ENCODE peak calls at places on chromosomes 7 and 10, in nine cellular contexts. S is stomach, R is HepG2, G is upper lobe of left lung, Y is GM12878, L is SK-N-SH, E is esophagus muscularis mucosa, F is transverse colon, N is K562. Q is an unnamed sample.

GRCh38 chr7:152059311-152059710 is 33.8 kb downstream of the GALNT11 start:
- DNase-seq in S (no peak), R (no peak), G (no peak), Y (no peak), L (no peak), E (no peak), F (no peak), N (no peak), Q (no peak)

GRCh38 chr10:93032105-93032808 is 28.3 kb upstream of the CYP26C1 start:
- DNase-seq in S (no peak), R (peak; percentile 28), G (no peak), Y (no peak), L (no peak), E (no peak), F (no peak), N (no peak), Q (no peak)

GRCh38 chr7:100632951-100633717 is 8.2 kb downstream of the TFR2 start:
- DNase-seq in S (peak; percentile 61), R (no peak), G (peak; percentile 56), Y (no peak), L (peak; percentile 95), E (no peak), F (peak; percentile 72), N (no peak), Q (peak; percentile 70)

GRCh38 chr10:13634207-13634606 is 47.4 kb downstream of the PRPF18 start:
- DNase-seq in S (no peak), R (no peak), G (no peak), Y (no peak), L (no peak), E (no peak), F (no peak), N (no peak), Q (no peak)

GRCh38 chr7:20381406-20382034 is 50.8 kb downstream of the ITGB8 start:
- DNase-seq in S (no peak), R (no peak), G (no peak), Y (no peak), L (no peak), E (no peak), F (no peak), N (no peak), Q (no peak)

GRCh38 chr10:102814456-102814871 is 22.7 kb downstream of the CYP17A1 start:
- DNase-seq in S (peak; percentile 53), R (peak; percentile 76), G (no peak), Y (no peak), L (no peak), E (no peak), F (no peak), N (peak; percentile 86), Q (no peak)

GRCh38 chr10:114304566-114305421 is 65.7 kb downstream of the VWA2 start:
- DNase-seq in S (peak; percentile 59), R (no peak), G (peak; percentile 51), Y (no peak), L (peak; percentile 90), E (no peak), F (peak; percentile 62), N (no peak), Q (peak; percentile 67)

GRCh38 chr7:112395411-112395810 is 54.8 kb upstream of the IFRD1 start:
- DNase-seq in S (no peak), R (no peak), G (no peak), Y (no peak), L (no peak), E (no peak), F (no peak), N (no peak), Q (no peak)

GRCh38 chr10:114565066-114565465 is 93.0 kb downstream of the ABLIM1 start:
- DNase-seq in S (no peak), R (no peak), G (no peak), Y (no peak), L (no peak), E (no peak), F (no peak), N (no peak), Q (no peak)

GRCh38 chr7:6307762-6308161 is 35.3 kb upstream of the CYTH3 start:
- DNase-seq in S (no peak), R (peak; percentile 35), G (no peak), Y (no peak), L (no peak), E (no peak), F (no peak), N (no peak), Q (no peak)

GRCh38 chr7:6305330-6305729 is 32.9 kb upstream of the CYTH3 start:
- DNase-seq in S (no peak), R (peak; percentile 60), G (no peak), Y (no peak), L (no peak), E (no peak), F (no peak), N (no peak), Q (no peak)

GRCh38 chr7:6310594-6310993 is 38.2 kb upstream of the CYTH3 start:
- DNase-seq in S (no peak), R (no peak), G (no peak), Y (no peak), L (no peak), E (no peak), F (no peak), N (no peak), Q (no peak)

GRCh38 chr7:6306471-6306870 is 34.0 kb upstream of the CYTH3 start:
- DNase-seq in S (no peak), R (peak; percentile 72), G (no peak), Y (no peak), L (no peak), E (no peak), F (no peak), N (no peak), Q (no peak)
- H3K27ac ChIP-seq in S (no peak overlapping the region), R (no peak overlapping the region), G (no peak overlapping the region), Y (no peak overlapping the region), L (no peak overlapping the region), E (no peak overlapping the region), F (no peak overlapping the region), N (no peak overlapping the region), Q (no peak overlapping the region)

DNA sequence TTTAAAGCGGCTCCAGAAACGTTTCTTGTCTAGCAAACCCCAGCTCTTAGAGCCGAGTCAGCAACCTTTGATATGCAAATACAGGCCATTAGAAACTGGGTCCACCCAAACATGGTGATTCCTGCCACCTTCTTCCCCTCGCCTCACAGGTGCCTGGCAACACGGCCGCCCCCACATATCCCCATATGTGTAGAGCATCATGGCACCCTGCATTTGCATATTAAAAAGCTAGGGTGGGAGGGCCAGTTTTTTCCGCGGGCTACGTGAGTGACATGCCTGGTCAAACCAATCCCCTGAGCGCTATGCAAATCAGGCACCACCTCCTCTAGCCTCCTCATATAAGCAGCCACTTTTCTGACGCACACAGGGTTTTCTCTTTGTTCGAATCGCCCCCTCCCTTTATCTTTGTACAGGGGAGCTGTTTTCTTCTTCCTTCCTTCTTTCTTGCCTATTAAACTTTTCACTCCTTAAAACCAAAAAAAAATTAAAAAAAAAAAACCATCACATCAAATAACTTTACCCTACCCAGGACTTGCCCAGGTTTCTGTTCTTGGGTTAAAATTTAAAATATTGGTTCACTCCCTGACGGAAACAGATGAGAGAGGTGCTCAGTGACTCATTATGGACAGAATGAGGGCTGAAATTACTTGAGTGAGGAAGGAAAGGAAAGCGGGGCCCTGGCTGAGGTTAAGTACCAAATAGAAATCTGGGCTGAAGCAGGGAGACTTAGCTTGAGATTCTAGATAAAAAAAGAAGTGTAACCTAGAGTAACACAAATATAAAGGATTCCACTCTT is 59.8 kb downstream of the COA1 start:
- DNase-seq in S (no peak), R (no peak), G (no peak), Y (no peak), L (no peak), E (no peak), F (peak; percentile 26), N (no peak), Q (no peak)
- TF ChIP-seq EP300 in S (no peak), R (no peak), G (no peak), Y (no peak), L (no peak), E (no peak), F (no peak), N (no peak), Q (no peak)

GRCh38 chr10:121194696-121195523 is 343.7 kb downstream of the WDR11 start:
- DNase-seq in S (no peak), R (no peak), G (no peak), Y (no peak), L (no peak), E (no peak), F (no peak), N (no peak), Q (no peak)

GRCh38 chr10:121185816-121186215 is 334.7 kb downstream of the WDR11 start:
- DNase-seq in S (no peak), R (no peak), G (no peak), Y (no peak), L (no peak), E (no peak), F (no peak), N (no peak), Q (no peak)

GRCh38 chr10:121188005-121188404 is 336.8 kb downstream of the WDR11 start:
- DNase-seq in S (no peak), R (no peak), G (no peak), Y (no peak), L (no peak), E (no peak), F (peak; percentile 28), N (no peak), Q (no peak)

GRCh38 chr10:121187375-121187774 is 336.2 kb downstream of the WDR11 start:
- DNase-seq in S (no peak), R (no peak), G (no peak), Y (no peak), L (no peak), E (no peak), F (no peak), N (no peak), Q (no peak)

GRCh38 chr10:121189092-121189491 is 337.9 kb downstream of the WDR11 start:
- DNase-seq in S (no peak), R (no peak), G (no peak), Y (no peak), L (no peak), E (no peak), F (no peak), N (no peak), Q (no peak)
- TF ChIP-seq POLR2AphosphoS5 in S (no peak), R (no peak), G (no peak), Y (no peak), L (no peak), E (no peak), F (no peak), N (no peak), Q (no peak)

GRCh38 chr7:101856488-101857357 is 39.3 kb downstream of the CUX1 start:
- DNase-seq in S (peak; percentile 97), R (peak; percentile 95), G (peak; percentile 98), Y (peak; percentile 95), L (peak; percentile 98), E (peak; percentile 97), F (peak; percentile 96), N (peak; percentile 98), Q (peak; percentile 94)

GRCh38 chr7:101854084-101854865 is 36.8 kb downstream of the CUX1 start:
- DNase-seq in S (no peak), R (no peak), G (no peak), Y (no peak), L (no peak), E (no peak), F (no peak), N (no peak), Q (peak; percentile 50)

GRCh38 chr7:101858437-101859385 is 41.3 kb downstream of the CUX1 start:
- DNase-seq in S (no peak), R (peak; percentile 27), G (peak; percentile 39), Y (no peak), L (no peak), E (no peak), F (no peak), N (no peak), Q (peak; percentile 48)

GRCh38 chr7:101859411-101860106 is 42.1 kb downstream of the CUX1 start:
- DNase-seq in S (no peak), R (no peak), G (no peak), Y (no peak), L (no peak), E (no peak), F (no peak), N (no peak), Q (no peak)

GRCh38 chr7:101857358-101857794 is 40.0 kb downstream of the CUX1 start:
- DNase-seq in S (no peak), R (no peak), G (no peak), Y (peak; percentile 40), L (peak; percentile 65), E (no peak), F (no peak), N (no peak), Q (peak; percentile 43)
- H3K27ac ChIP-seq in S (peak overlapping the region; percentile 92), R (peak overlapping the region; percentile 29), G (peak overlapping the region; percentile 90), Y (peak overlapping the region; percentile 84), L (peak overlapping the region; percentile 87), E (peak overlapping the region; percentile 84), F (peak overlapping the region; percentile 88), N (peak overlapping the region; percentile 98), Q (peak overlapping the region; percentile 82)

Q was measured in sigmoid colon.